ENCODE peak calls at places on chromosome 20, in seven cellular contexts. One of them, this sample, is unnamed.
A peak's percentile ranks its signal among the peaks of the same experiment; 100 is the strongest.

GRCh38 chr20:37387519-37388269 is 41.8 kb downstream of the SRC start:
- DNase-seq in H9: no peak
- DNase-seq in H1: no peak
- DNase-seq in mesendoderm: no peak
- DNase-seq in IMR-90: no peak
- DNase-seq in mesenchymal stem cell: no peak
- DNase-seq in neuronal stem cell: no peak
- DNase-seq in this sample: no peak

GRCh38 chr20:33211817-33212424 is 5.2 kb upstream of the BPIFA3 start:
- DNase-seq in H1: peak; percentile 39
- DNase-seq in IMR-90: peak; percentile 33
- DNase-seq in mesendoderm: peak; percentile 91
- DNase-seq in mesenchymal stem cell: peak; percentile 23
- DNase-seq in H9: peak; percentile 82
- DNase-seq in neuronal stem cell: peak; percentile 54
- DNase-seq in this sample: peak; percentile 88

GRCh38 chr20:1965520-1966278 is 28.2 kb downstream of the PDYN start:
- DNase-seq in mesenchymal stem cell: peak; percentile 57
- DNase-seq in H9: peak; percentile 87
- DNase-seq in mesendoderm: peak; percentile 79
- DNase-seq in H1: peak; percentile 73
- DNase-seq in neuronal stem cell: peak; percentile 74
- DNase-seq in IMR-90: peak; percentile 54
- DNase-seq in this sample: peak; percentile 60

GRCh38 chr20:53052380-53052779 is 80.2 kb downstream of the TSHZ2 start:
- DNase-seq in mesendoderm: no peak
- DNase-seq in IMR-90: no peak
- DNase-seq in neuronal stem cell: no peak
- DNase-seq in mesenchymal stem cell: no peak
- DNase-seq in H1: no peak
- DNase-seq in H9: no peak
- DNase-seq in this sample: no peak

GRCh38 chr20:19583532-19584175 is 174.4 kb upstream of the RIN2 start:
- DNase-seq in IMR-90: peak; percentile 5
- DNase-seq in neuronal stem cell: peak; percentile 82
- DNase-seq in H1: peak; percentile 72
- DNase-seq in mesenchymal stem cell: peak; percentile 21
- DNase-seq in H9: peak; percentile 91
- DNase-seq in mesendoderm: peak; percentile 86
- DNase-seq in this sample: peak; percentile 96

GRCh38 chr20:18971121-18971520 is 157.5 kb downstream of the SCP2D1 start:
- DNase-seq in H9: no peak
- DNase-seq in mesenchymal stem cell: no peak
- DNase-seq in H1: no peak
- DNase-seq in mesendoderm: no peak
- DNase-seq in IMR-90: no peak
- DNase-seq in neuronal stem cell: no peak
- DNase-seq in this sample: peak; percentile 46

GRCh38 chr20:59481082-59482018 is 123.0 kb upstream of the PHACTR3 start:
- DNase-seq in mesenchymal stem cell: no peak
- DNase-seq in mesendoderm: no peak
- DNase-seq in neuronal stem cell: no peak
- DNase-seq in IMR-90: no peak
- DNase-seq in H1: no peak
- DNase-seq in H9: no peak
- DNase-seq in this sample: no peak

GRCh38 chr20:38202153-38202981 is 37.3 kb upstream of the TGM2 start:
- DNase-seq in IMR-90: no peak
- DNase-seq in neuronal stem cell: no peak
- DNase-seq in mesenchymal stem cell: no peak
- DNase-seq in H1: no peak
- DNase-seq in H9: no peak
- DNase-seq in mesendoderm: no peak
- DNase-seq in this sample: no peak

GRCh38 chr20:20666359-20666758 is 46.1 kb downstream of the RALGAPA2 start:
- DNase-seq in H9: no peak
- DNase-seq in mesenchymal stem cell: no peak
- DNase-seq in neuronal stem cell: no peak
- DNase-seq in IMR-90: no peak
- DNase-seq in mesendoderm: no peak
- DNase-seq in H1: no peak
- DNase-seq in this sample: no peak

GRCh38 chr20:50305636-50306477 is 115.2 kb downstream of the CEBPB start:
- DNase-seq in mesendoderm: peak; percentile 45
- DNase-seq in neuronal stem cell: no peak
- DNase-seq in H9: no peak
- DNase-seq in IMR-90: no peak
- DNase-seq in H1: no peak
- DNase-seq in mesenchymal stem cell: peak; percentile 66
- DNase-seq in this sample: peak; percentile 35

GRCh38 chr20:21096321-21097043 is 9.7 kb downstream of the LINC00237 start:
- DNase-seq in H1: no peak
- DNase-seq in H9: peak; percentile 72
- DNase-seq in mesendoderm: peak; percentile 70
- DNase-seq in neuronal stem cell: no peak
- DNase-seq in mesenchymal stem cell: peak; percentile 52
- DNase-seq in IMR-90: peak; percentile 32
- DNase-seq in this sample: peak; percentile 37

GRCh38 chr20:38357653-38358207 is 11.4 kb downstream of the LBP start:
- DNase-seq in neuronal stem cell: no peak
- DNase-seq in mesendoderm: no peak
- DNase-seq in H1: no peak
- DNase-seq in IMR-90: peak; percentile 15
- DNase-seq in mesenchymal stem cell: no peak
- DNase-seq in H9: no peak
- DNase-seq in this sample: peak; percentile 21

GRCh38 chr20:44904377-44904776 is 5.5 kb upstream of the PABPC1L start:
- DNase-seq in neuronal stem cell: no peak
- DNase-seq in H9: no peak
- DNase-seq in H1: no peak
- DNase-seq in IMR-90: no peak
- DNase-seq in mesenchymal stem cell: no peak
- DNase-seq in mesendoderm: no peak
- DNase-seq in this sample: no peak

GRCh38 chr20:43727980-43728590 is 1.3 kb upstream of the GTSF1L start:
- DNase-seq in mesenchymal stem cell: no peak
- DNase-seq in H1: no peak
- DNase-seq in IMR-90: peak; percentile 12
- DNase-seq in H9: no peak
- DNase-seq in mesendoderm: no peak
- DNase-seq in neuronal stem cell: no peak
- DNase-seq in this sample: no peak

GRCh38 chr20:48787861-48788375 is 39.9 kb downstream of the PREX1 start:
- DNase-seq in H1: no peak
- DNase-seq in IMR-90: peak; percentile 47
- DNase-seq in neuronal stem cell: no peak
- DNase-seq in mesenchymal stem cell: peak; percentile 18
- DNase-seq in H9: no peak
- DNase-seq in mesendoderm: peak; percentile 80
- DNase-seq in this sample: peak; percentile 36

GRCh38 chr20:45157977-45158376 is 16.7 kb upstream of the PI3 start:
- DNase-seq in H9: no peak
- DNase-seq in neuronal stem cell: no peak
- DNase-seq in mesenchymal stem cell: peak; percentile 69
- DNase-seq in H1: no peak
- DNase-seq in IMR-90: peak; percentile 43
- DNase-seq in mesendoderm: no peak
- DNase-seq in this sample: no peak

GRCh38 chr20:48807051-48807450 is 20.7 kb downstream of the PREX1 start:
- DNase-seq in H1: no peak
- DNase-seq in neuronal stem cell: no peak
- DNase-seq in H9: no peak
- DNase-seq in mesenchymal stem cell: no peak
- DNase-seq in mesendoderm: no peak
- DNase-seq in IMR-90: no peak
- DNase-seq in this sample: no peak

GRCh38 chr20:43717616-43717995 is 9.2 kb downstream of the GTSF1L start:
- DNase-seq in H1: no peak
- DNase-seq in mesendoderm: no peak
- DNase-seq in neuronal stem cell: no peak
- DNase-seq in IMR-90: no peak
- DNase-seq in mesenchymal stem cell: no peak
- DNase-seq in H9: no peak
- DNase-seq in this sample: peak; percentile 25

GRCh38 chr20:57170343-57170742 is 96.1 kb downstream of the BMP7 start:
- DNase-seq in H9: no peak
- DNase-seq in H1: no peak
- DNase-seq in neuronal stem cell: no peak
- DNase-seq in IMR-90: no peak
- DNase-seq in mesendoderm: no peak
- DNase-seq in mesenchymal stem cell: no peak
- DNase-seq in this sample: no peak

GRCh38 chr20:33261465-33261864 is 21.5 kb upstream of the BPIFB1 start:
- DNase-seq in H1: no peak
- DNase-seq in mesenchymal stem cell: no peak
- DNase-seq in H9: no peak
- DNase-seq in IMR-90: no peak
- DNase-seq in neuronal stem cell: no peak
- DNase-seq in mesendoderm: peak; percentile 25
- DNase-seq in this sample: no peak

GRCh38 chr20:52889225-52889624 is 82.9 kb upstream of the TSHZ2 start:
- DNase-seq in H9: no peak
- DNase-seq in H1: no peak
- DNase-seq in IMR-90: no peak
- DNase-seq in mesenchymal stem cell: peak; percentile 38
- DNase-seq in mesendoderm: no peak
- DNase-seq in neuronal stem cell: no peak
- DNase-seq in this sample: peak; percentile 77

GRCh38 chr20:50520222-50520877 is 10.2 kb downstream of the PTPN1 start:
- DNase-seq in neuronal stem cell: no peak
- DNase-seq in H9: no peak
- DNase-seq in H1: no peak
- DNase-seq in mesenchymal stem cell: no peak
- DNase-seq in mesendoderm: no peak
- DNase-seq in IMR-90: no peak
- DNase-seq in this sample: no peak

GRCh38 chr20:9457055-9457454 is 57.3 kb upstream of the LAMP5 start:
- DNase-seq in mesenchymal stem cell: no peak
- DNase-seq in H1: no peak
- DNase-seq in mesendoderm: no peak
- DNase-seq in neuronal stem cell: no peak
- DNase-seq in IMR-90: no peak
- DNase-seq in H9: no peak
- DNase-seq in this sample: no peak

GRCh38 chr20:9454781-9455180 is 59.6 kb upstream of the LAMP5 start:
- DNase-seq in H9: no peak
- DNase-seq in neuronal stem cell: no peak
- DNase-seq in mesendoderm: no peak
- DNase-seq in mesenchymal stem cell: peak; percentile 3
- DNase-seq in H1: no peak
- DNase-seq in IMR-90: peak; percentile 26
- DNase-seq in this sample: no peak

GRCh38 chr20:9460518-9460917 is 53.9 kb upstream of the LAMP5 start:
- DNase-seq in mesendoderm: no peak
- DNase-seq in IMR-90: peak; percentile 36
- DNase-seq in H1: no peak
- DNase-seq in H9: no peak
- DNase-seq in neuronal stem cell: no peak
- DNase-seq in mesenchymal stem cell: no peak
- DNase-seq in this sample: no peak

DNA sequence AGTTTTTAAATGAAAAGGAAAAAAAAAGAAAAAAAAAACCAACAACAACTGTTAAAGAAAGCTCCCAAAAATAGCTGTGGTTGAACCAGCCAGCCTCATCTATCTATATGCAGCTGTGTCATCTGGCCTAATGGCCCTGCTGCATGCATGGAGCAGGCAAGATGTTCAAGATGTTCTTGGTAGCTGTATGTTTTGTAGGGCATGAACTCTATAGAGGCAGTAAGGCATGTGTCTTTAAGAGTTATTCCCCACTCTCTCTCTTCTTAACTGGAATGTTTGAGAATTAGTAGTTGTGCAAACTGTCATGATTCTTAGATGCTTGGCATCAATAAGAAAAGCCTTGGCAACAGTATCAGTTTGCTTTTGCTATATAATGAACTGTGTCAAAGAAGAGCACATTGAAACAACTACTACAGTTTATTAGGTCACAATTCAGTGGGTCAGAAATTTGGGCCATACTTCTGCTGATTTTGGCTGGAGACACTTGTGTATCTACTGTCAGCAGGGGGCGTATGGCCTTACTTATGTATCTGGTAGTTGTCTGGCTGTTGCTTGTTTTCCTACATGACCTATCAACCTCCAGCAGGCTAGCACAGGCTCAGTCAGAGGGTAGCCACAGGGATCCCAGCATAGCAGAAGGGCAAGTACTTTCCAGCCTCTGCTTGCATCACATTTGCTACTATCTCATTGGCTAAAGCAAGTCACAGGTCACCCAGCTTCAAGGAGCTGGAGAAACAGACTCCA is 56.1 kb upstream of the LAMP5 start:
- DNase-seq in mesenchymal stem cell: peak; percentile 20
- DNase-seq in IMR-90: peak; percentile 20
- DNase-seq in H1: no peak
- DNase-seq in mesendoderm: peak; percentile 82
- DNase-seq in neuronal stem cell: no peak
- DNase-seq in H9: peak; percentile 58
- DNase-seq in this sample: peak; percentile 17
- H3K18ac ChIP-seq in mesenchymal stem cell: no peak overlapping the region
- H3K18ac ChIP-seq in IMR-90: no peak overlapping the region
- H3K18ac ChIP-seq in H1: no peak overlapping the region
- H3K18ac ChIP-seq in mesendoderm: no peak overlapping the region
- H3K18ac ChIP-seq in neuronal stem cell: no peak overlapping the region
- H3K18ac ChIP-seq in H9: no peak overlapping the region
- H3K18ac ChIP-seq in this sample: no peak overlapping the region

GRCh38 chr20:35363190-35363589 is 48.6 kb downstream of the UQCC1 start:
- DNase-seq in H9: no peak
- DNase-seq in mesendoderm: peak; percentile 10
- DNase-seq in H1: no peak
- DNase-seq in neuronal stem cell: no peak
- DNase-seq in mesenchymal stem cell: peak; percentile 26
- DNase-seq in IMR-90: peak; percentile 67
- DNase-seq in this sample: no peak
- H2AK5ac ChIP-seq in H9: no peak overlapping the region
- H2AK5ac ChIP-seq in mesendoderm: no peak overlapping the region
- H2AK5ac ChIP-seq in H1: no peak overlapping the region
- H2AK5ac ChIP-seq in neuronal stem cell: no peak overlapping the region
- H2AK5ac ChIP-seq in mesenchymal stem cell: no peak overlapping the region
- H2AK5ac ChIP-seq in IMR-90: no peak overlapping the region
- H2AK5ac ChIP-seq in this sample: no peak overlapping the region

DNA sequence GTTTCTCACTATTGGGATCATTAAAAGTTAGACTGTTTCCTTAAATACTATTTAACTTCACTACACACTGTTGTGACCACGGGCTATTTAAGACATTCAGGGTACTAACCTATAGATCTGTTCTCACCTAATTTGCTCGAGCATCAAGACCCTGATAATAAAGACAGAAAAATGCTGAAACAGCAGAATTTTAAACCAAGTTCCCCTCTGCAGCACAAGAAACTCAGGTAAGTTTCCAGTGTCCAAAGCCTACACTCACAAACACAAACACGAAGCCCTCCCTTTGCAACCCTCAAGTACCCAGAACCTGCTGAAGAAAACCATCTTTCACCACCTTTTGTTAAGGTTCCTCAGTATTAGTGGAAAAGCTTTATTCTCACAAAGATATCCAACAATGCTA is 4.0 kb downstream of the SNX5 start:
- DNase-seq in H9: no peak
- DNase-seq in IMR-90: no peak
- DNase-seq in mesendoderm: no peak
- DNase-seq in mesenchymal stem cell: no peak
- DNase-seq in neuronal stem cell: no peak
- DNase-seq in H1: no peak
- DNase-seq in this sample: no peak
- H3K4me1 ChIP-seq in H9: peaks cover 6% of the 10 kb centered on the region
- H3K4me1 ChIP-seq in IMR-90: peaks cover 15% of the 10 kb centered on the region
- H3K4me1 ChIP-seq in mesendoderm: peaks cover 29% of the 10 kb centered on the region
- H3K4me1 ChIP-seq in mesenchymal stem cell: peaks cover 16% of the 10 kb centered on the region
- H3K4me1 ChIP-seq in neuronal stem cell: peaks cover 11% of the 10 kb centered on the region
- H3K4me1 ChIP-seq in H1: peaks cover 19% of the 10 kb centered on the region
- H3K4me1 ChIP-seq in this sample: peaks cover 7% of the 10 kb centered on the region

GRCh38 chr20:13249118-13249859 is 28.2 kb downstream of the ISM1 start:
- DNase-seq in mesenchymal stem cell: no peak
- DNase-seq in mesendoderm: no peak
- DNase-seq in neuronal stem cell: no peak
- DNase-seq in IMR-90: no peak
- DNase-seq in H1: no peak
- DNase-seq in H9: no peak
- DNase-seq in this sample: no peak
- H3K18ac ChIP-seq in mesenchymal stem cell: no peak overlapping the region
- H3K18ac ChIP-seq in mesendoderm: no peak overlapping the region
- H3K18ac ChIP-seq in neuronal stem cell: no peak overlapping the region
- H3K18ac ChIP-seq in IMR-90: no peak overlapping the region
- H3K18ac ChIP-seq in H1: no peak overlapping the region
- H3K18ac ChIP-seq in H9: no peak overlapping the region
- H3K18ac ChIP-seq in this sample: no peak overlapping the region

This sample was measured in trophoblast cell.